ENCODE peak calls at places on chromosomes 12 and 14, in five cellular contexts. S, H, O, F and W are unnamed samples.

GRCh38 chr14:24818054-24818822 is 184.2 kb upstream of the GZMB start:
- DNase-seq in F (no peak), H (no peak), S (no peak), O (no peak), W (no peak)

GRCh38 chr14:70021548-70021947 is 142.3 kb downstream of the SMOC1 start:
- DNase-seq in O (no peak), S (no peak), F (no peak), H (no peak), W (no peak)

GRCh38 chr12:71685312-71685906 is 473 bp upstream of the TMEM19 start:
- DNase-seq in F (no peak), S (no peak), H (no peak), O (peak; percentile 40), W (no peak)

GRCh38 chr12:67772276-67773169 is 124.0 kb downstream of the DYRK2 start:
- DNase-seq in H (no peak), O (peak; percentile 15), F (no peak), S (peak; percentile 58), W (peak; percentile 86)

GRCh38 chr14:37598085-37598972 is 2.9 kb downstream of the TTC6 start:
- DNase-seq in F (no peak), O (no peak), S (no peak), H (peak; percentile 75), W (peak; percentile 37)

GRCh38 chr14:105602799-105603763 is 76.7 kb downstream of the TMEM121 start:
- DNase-seq in F (no peak), O (no peak), S (no peak), H (no peak), W (no peak)

GRCh38 chr14:65224799-65225198 is 122.5 kb upstream of the MAX start:
- DNase-seq in O (peak; percentile 51), S (no peak), F (no peak), H (peak; percentile 29), W (no peak)

GRCh38 chr12:124493809-124494750 is 73.3 kb downstream of the NCOR2 start:
- DNase-seq in O (no peak), S (no peak), H (no peak), F (no peak), W (no peak)

GRCh38 chr12:33988888-33989287 is 33.4 kb upstream of the ALG10 start:
- DNase-seq in O (no peak), H (peak; percentile 82), F (no peak), S (no peak), W (no peak)

DNA sequence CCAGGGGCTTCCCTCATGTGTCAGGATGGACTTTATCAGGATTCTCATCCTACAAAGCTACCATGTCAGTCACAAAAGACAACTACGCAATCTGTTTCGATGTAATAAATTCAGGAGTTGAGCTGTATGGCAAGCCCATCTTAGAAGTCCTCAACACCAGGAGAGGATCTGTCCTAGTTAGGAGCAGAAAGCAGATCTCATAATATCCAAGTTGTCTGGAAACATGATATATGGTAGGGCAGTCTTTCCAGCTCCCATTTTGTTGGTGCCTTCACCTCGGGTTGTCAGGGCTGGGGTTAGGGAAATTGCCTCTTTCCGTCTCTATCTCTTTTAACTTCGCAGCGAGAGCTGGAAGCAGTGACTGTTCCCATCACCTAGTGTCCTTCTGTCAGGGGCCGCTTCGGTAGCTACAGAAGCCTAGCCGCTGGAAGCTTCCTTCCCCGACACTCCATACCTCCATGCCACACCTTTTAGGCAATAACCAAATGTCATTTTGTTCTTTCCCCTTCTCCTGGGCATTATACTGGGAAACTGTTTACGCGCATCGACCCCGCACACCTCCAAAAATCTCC is 1.4 kb downstream of the NIN start:
- DNase-seq in O (peak; percentile 35), S (no peak), H (no peak), F (no peak), W (peak; percentile 50)
- H4K20me1 ChIP-seq in O (peaks cover 18% of the 10 kb centered on the region), S (peaks cover 21% of the 10 kb centered on the region), H (peaks cover 19% of the 10 kb centered on the region), F (no peaks in the 10 kb centered on the region), W (peaks cover 48% of the 10 kb centered on the region)

GRCh38 chr12:25248732-25249131 is 2.0 kb downstream of the KRAS start:
- DNase-seq in H (no peak), O (no peak), S (no peak), F (no peak), W (no peak)
- H4K20me1 ChIP-seq in H (no peaks in the 10 kb centered on the region), O (no peaks in the 10 kb centered on the region), S (peaks cover 9% of the 10 kb centered on the region), F (no peaks in the 10 kb centered on the region), W (peaks cover 31% of the 10 kb centered on the region)

DNA sequence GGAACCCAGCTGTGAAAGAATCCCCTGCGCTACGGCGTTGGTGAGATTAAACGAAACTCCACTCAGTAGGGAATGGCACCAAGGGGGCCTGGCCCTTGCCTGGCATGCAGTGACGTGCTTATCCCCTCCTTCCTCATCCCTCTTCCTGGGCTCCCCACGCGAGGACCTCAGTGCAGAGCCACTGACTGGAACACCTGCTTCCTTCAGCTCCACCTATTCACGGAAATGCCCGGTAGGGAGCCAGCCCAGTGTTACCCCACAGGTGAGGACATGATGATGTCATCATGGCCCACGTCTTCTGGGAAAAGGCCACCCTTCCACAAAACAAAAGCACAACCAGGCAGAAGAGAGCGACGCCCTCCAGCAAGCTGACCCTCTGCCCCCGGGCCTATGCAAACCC is 42.2 kb downstream of the CCDC85C start:
- DNase-seq in H (no peak), F (no peak), S (no peak), O (no peak), W (no peak)
- H4K20me1 ChIP-seq in H (peaks cover 15% of the 10 kb centered on the region), F (no peaks in the 10 kb centered on the region), S (peaks cover 31% of the 10 kb centered on the region), O (no peaks in the 10 kb centered on the region), W (peaks cover 2% of the 10 kb centered on the region)

GRCh38 chr12:106128526-106129430 is 10.0 kb downstream of the NUAK1 start:
- DNase-seq in S (no peak), H (no peak), F (no peak), O (no peak), W (peak; percentile 49)
- H4K20me1 ChIP-seq in S (peaks cover 1% of the 10 kb centered on the region), H (no peaks in the 10 kb centered on the region), F (no peaks in the 10 kb centered on the region), O (no peaks in the 10 kb centered on the region), W (no peaks in the 10 kb centered on the region)

GRCh38 chr12:50149311-50149710 is 17.9 kb downstream of the CERS5 start:
- DNase-seq in S (no peak), F (no peak), H (no peak), O (no peak), W (no peak)

GRCh38 chr12:50142993-50143392 is 24.2 kb downstream of the CERS5 start:
- DNase-seq in S (no peak), F (no peak), H (no peak), O (no peak), W (no peak)

GRCh38 chr12:50151047-50151687 is 16.0 kb downstream of the CERS5 start:
- DNase-seq in S (no peak), F (no peak), H (peak; percentile 46), O (peak; percentile 52), W (no peak)

GRCh38 chr12:50145439-50145838 is 21.7 kb downstream of the CERS5 start:
- DNase-seq in O (no peak), S (no peak), F (no peak), H (no peak), W (no peak)

DNA sequence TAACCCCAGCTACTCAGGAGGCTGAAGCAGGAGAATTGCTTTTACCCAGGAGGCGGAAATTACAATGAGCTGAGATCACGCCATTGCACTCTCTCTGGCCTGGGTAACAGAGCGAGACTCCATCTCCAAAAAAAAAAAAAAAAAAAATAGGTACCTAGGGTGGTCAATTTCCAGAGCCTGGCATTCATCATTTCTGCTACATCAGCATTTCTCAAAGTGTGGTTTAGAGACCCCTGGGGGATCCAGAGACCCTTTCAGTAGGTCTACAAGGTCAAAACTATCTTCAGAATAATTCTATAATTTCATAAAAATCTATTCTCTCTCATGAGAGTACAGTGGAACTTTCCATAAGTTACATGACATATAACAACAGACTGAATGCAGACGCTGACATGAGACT is 19.9 kb downstream of the CERS5 start:
- DNase-seq in O (no peak), H (no peak), F (no peak), S (no peak), W (no peak)
- H4K20me1 ChIP-seq in O (peaks cover 8% of the 10 kb centered on the region), H (no peaks in the 10 kb centered on the region), F (no peaks in the 10 kb centered on the region), S (peaks cover 2% of the 10 kb centered on the region), W (peaks cover 15% of the 10 kb centered on the region)

DNA sequence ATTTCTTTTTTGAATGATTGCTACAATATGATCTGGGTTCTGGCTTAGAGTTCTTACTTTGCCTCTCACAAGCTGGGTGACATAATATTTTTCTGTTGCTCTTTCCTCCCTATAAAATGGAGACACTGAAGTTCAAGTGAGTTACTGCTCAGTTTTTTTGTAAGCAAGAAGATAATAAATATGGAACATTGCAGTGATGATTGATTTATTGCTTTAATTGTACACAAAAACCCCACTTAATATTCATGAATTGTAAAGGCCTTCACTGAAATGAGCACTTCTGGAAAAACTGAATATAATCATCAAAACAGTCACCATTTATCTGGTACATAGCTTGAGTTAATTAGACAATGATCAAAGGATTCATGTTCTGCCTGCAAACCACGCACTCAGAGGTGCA is 71.8 kb upstream of the NAP1L1 start:
- DNase-seq in S (no peak), H (no peak), O (no peak), F (no peak), W (no peak)
- H4K20me1 ChIP-seq in S (no peaks in the 10 kb centered on the region), H (no peaks in the 10 kb centered on the region), O (no peaks in the 10 kb centered on the region), F (no peaks in the 10 kb centered on the region), W (no peaks in the 10 kb centered on the region)

DNA sequence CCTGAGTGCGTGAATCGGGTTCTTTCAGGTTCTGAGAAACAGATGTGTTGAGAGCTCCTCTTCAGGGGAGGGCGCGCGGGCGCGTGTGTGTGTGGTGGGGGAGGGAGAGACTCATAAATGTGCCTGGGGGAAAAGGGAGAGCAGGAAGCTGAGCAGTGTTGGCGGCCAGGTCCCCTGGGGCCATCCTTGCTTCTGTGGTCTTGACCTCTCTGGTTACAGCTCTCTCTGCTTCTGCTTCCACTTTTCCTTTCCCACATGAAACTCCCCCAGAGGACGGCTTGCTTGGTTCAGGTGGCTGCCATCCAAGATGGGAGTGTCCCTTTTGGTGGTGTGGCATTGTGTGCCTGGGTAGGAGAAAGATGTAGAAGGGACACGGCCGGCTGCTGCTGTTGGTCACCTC is 4.2 kb downstream of the ATG101 start:
- DNase-seq in F (no peak), H (peak; percentile 13), O (peak; percentile 77), S (no peak), W (no peak)
- H4K20me1 ChIP-seq in F (no peaks in the 10 kb centered on the region), H (peaks cover 35% of the 10 kb centered on the region), O (peaks cover 11% of the 10 kb centered on the region), S (peaks cover 38% of the 10 kb centered on the region), W (peaks cover 45% of the 10 kb centered on the region)

GRCh38 chr12:56715798-56716197 is 9.3 kb downstream of the NACA start:
- DNase-seq in F (no peak), H (no peak), O (no peak), S (no peak), W (no peak)
- H4K20me1 ChIP-seq in F (peaks cover 52% of the 10 kb centered on the region), H (peaks cover 68% of the 10 kb centered on the region), O (peaks cover 25% of the 10 kb centered on the region), S (peaks cover 34% of the 10 kb centered on the region), W (peaks cover 60% of the 10 kb centered on the region)

GRCh38 chr14:56176530-56176929 is 58.3 kb downstream of the PELI2 start:
- DNase-seq in O (no peak), H (no peak), F (no peak), S (no peak), W (no peak)

GRCh38 chr14:56185991-56186390 is 67.8 kb downstream of the PELI2 start:
- DNase-seq in O (no peak), H (no peak), S (no peak), F (no peak), W (no peak)

GRCh38 chr14:56181666-56182065 is 63.5 kb downstream of the PELI2 start:
- DNase-seq in O (no peak), H (peak; percentile 64), F (no peak), S (no peak), W (no peak)

GRCh38 chr14:56183631-56184157 is 65.5 kb downstream of the PELI2 start:
- DNase-seq in S (no peak), F (no peak), H (no peak), O (peak; percentile 37), W (no peak)

GRCh38 chr14:56180754-56181542 is 62.7 kb downstream of the PELI2 start:
- DNase-seq in H (no peak), S (no peak), O (no peak), F (no peak), W (no peak)
- H4K20me1 ChIP-seq in H (no peaks in the 10 kb centered on the region), S (peaks cover 4% of the 10 kb centered on the region), O (no peaks in the 10 kb centered on the region), F (no peaks in the 10 kb centered on the region), W (peaks cover under 1% of the 10 kb centered on the region)